ENCODE peak calls at places on chromosomes 7 and 10, in eight cellular contexts. P, M, G, A, D, W, L and Q are unnamed samples.

GRCh38 chr10:75643944-75644820 is 212.8 kb downstream of the LRMDA start:
- DNase-seq in P (no peak), M (no peak), G (no peak), A (no peak), D (no peak), W (no peak), L (no peak), Q (peak)

GRCh38 chr10:24952146-24952700 is at the start of gene PRTFDC1:
- DNase-seq in P (no peak), M (peak), G (peak), A (peak), D (no peak), W (peak), L (peak), Q (no peak)

GRCh38 chr7:2856388-2857169 is 12.5 kb upstream of the GNA12 start:
- DNase-seq in P (no peak), M (no peak), G (no peak), A (no peak), D (no peak), W (no peak), L (no peak), Q (no peak)

GRCh38 chr7:116231543-116232401 is 21.4 kb downstream of the TES start:
- DNase-seq in P (no peak), M (no peak), G (no peak), A (no peak), D (peak), W (no peak), L (no peak), Q (no peak)

GRCh38 chr10:6215241-6215640 is 12.5 kb downstream of the PFKFB3 start:
- DNase-seq in P (no peak), M (no peak), G (no peak), A (no peak), D (no peak), W (no peak), L (no peak), Q (no peak)

GRCh38 chr10:95297402-95297801 is 6.6 kb upstream of the PDLIM1 start:
- DNase-seq in P (no peak), M (no peak), G (no peak), A (no peak), D (no peak), W (no peak), L (peak), Q (no peak)

GRCh38 chr10:89242840-89243586 is 8.6 kb downstream of the LIPA start:
- DNase-seq in P (no peak), M (no peak), G (no peak), A (no peak), D (no peak), W (no peak), L (no peak), Q (no peak)

GRCh38 chr10:49605939-49606509 is 4.1 kb upstream of the SLC18A3 start:
- DNase-seq in P (peak), M (no peak), G (no peak), A (peak), D (no peak), W (no peak), L (no peak), Q (no peak)

GRCh38 chr7:121450631-121451030 is 54.5 kb upstream of the FAM3C start:
- DNase-seq in P (no peak), M (no peak), G (no peak), A (no peak), D (no peak), W (no peak), L (no peak), Q (no peak)

GRCh38 chr10:14953452-14954000 is 370 bp downstream of the DCLRE1C start:
- DNase-seq in P (no peak), M (peak), G (no peak), A (peak), D (peak), W (no peak), L (peak), Q (peak)

GRCh38 chr10:30422981-30423654 is 10.9 kb upstream of the MAP3K8 start:
- DNase-seq in P (peak), M (peak), G (no peak), A (peak), D (peak), W (no peak), L (no peak), Q (no peak)

GRCh38 chr10:5584895-5585516 is 60.2 kb downstream of the CALML3 start:
- DNase-seq in P (no peak), M (peak), G (no peak), A (no peak), D (peak), W (no peak), L (peak), Q (no peak)

GRCh38 chr7:3568516-3568915 is 267.5 kb downstream of the SDK1 start:
- DNase-seq in P (no peak), M (no peak), G (no peak), A (no peak), D (no peak), W (no peak), L (no peak), Q (no peak)

GRCh38 chr7:107708956-107709355 is 35.0 kb upstream of the CBLL1 start:
- DNase-seq in P (no peak), M (no peak), G (no peak), A (no peak), D (no peak), W (no peak), L (no peak), Q (no peak)

GRCh38 chr10:43278216-43278615 is 11.4 kb upstream of the RASGEF1A start:
- DNase-seq in P (no peak), M (no peak), G (no peak), A (peak), D (no peak), W (no peak), L (no peak), Q (no peak)

GRCh38 chr7:2566890-2567662 is 8.3 kb downstream of the IQCE start:
- DNase-seq in P (no peak), M (peak), G (no peak), A (no peak), D (peak), W (no peak), L (peak), Q (no peak)

GRCh38 chr10:101569465-101569837 is 18.6 kb downstream of the POLL start:
- DNase-seq in P (no peak), M (no peak), G (no peak), A (peak), D (no peak), W (no peak), L (no peak), Q (peak)

GRCh38 chr7:18019562-18019961 is 8.1 kb downstream of the PRPS1L1 start:
- DNase-seq in P (no peak), M (peak), G (no peak), A (no peak), D (peak), W (no peak), L (no peak), Q (no peak)

GRCh38 chr10:16470747-16471146 is 33.9 kb downstream of the PTER start:
- DNase-seq in P (no peak), M (no peak), G (peak), A (no peak), D (no peak), W (peak), L (no peak), Q (no peak)

GRCh38 chr10:75229961-75230360 is 5.8 kb downstream of the COMTD1 start:
- DNase-seq in P (no peak), M (no peak), G (no peak), A (no peak), D (peak), W (no peak), L (no peak), Q (no peak)

GRCh38 chr7:27154901-27155815 is 1.3 kb downstream of the HOXA7 start:
- DNase-seq in P (peak), M (no peak), G (peak), A (peak), D (peak), W (peak), L (no peak), Q (no peak)

GRCh38 chr10:7667262-7668141 is 736 bp upstream of the ITIH5 start:
- DNase-seq in P (no peak), M (no peak), G (no peak), A (no peak), D (no peak), W (peak), L (peak), Q (peak)

GRCh38 chr10:70827358-70827757 is 11.6 kb downstream of the SGPL1 start:
- DNase-seq in P (no peak), M (no peak), G (no peak), A (no peak), D (no peak), W (no peak), L (no peak), Q (no peak)

GRCh38 chr7:157905740-157906461 is 569.1 kb downstream of the DNAJB6 start:
- DNase-seq in P (no peak), M (no peak), G (no peak), A (no peak), D (no peak), W (no peak), L (no peak), Q (peak)

GRCh38 chr7:18320971-18321567 is 174.5 kb upstream of the HDAC9 start:
- DNase-seq in P (no peak), M (peak), G (no peak), A (no peak), D (peak), W (no peak), L (peak), Q (peak)

GRCh38 chr10:100878291-100878910 is 34.4 kb upstream of the SLF2 start:
- DNase-seq in P (no peak), M (peak), G (no peak), A (no peak), D (peak), W (peak), L (peak), Q (peak)

GRCh38 chr10:132422169-132422691 is 25.2 kb downstream of the PWWP2B start:
- DNase-seq in P (no peak), M (no peak), G (no peak), A (no peak), D (no peak), W (no peak), L (peak), Q (peak)

GRCh38 chr7:25881317-25881716 is 270.7 kb upstream of the NFE2L3 start:
- DNase-seq in P (no peak), M (no peak), G (no peak), A (no peak), D (no peak), W (no peak), L (no peak), Q (no peak)

GRCh38 chr10:70991140-70992124 is 103.1 kb upstream of the PCBD1 start:
- DNase-seq in P (no peak), M (no peak), G (no peak), A (no peak), D (no peak), W (no peak), L (no peak), Q (no peak)

GRCh38 chr10:50347394-50347802 is 96.1 kb upstream of the ASAH2 start:
- DNase-seq in P (no peak), M (no peak), G (no peak), A (no peak), D (no peak), W (peak), L (peak), Q (no peak)

GRCh38 chr10:125093199-125093841 is 67.0 kb downstream of the CTBP2 start:
- DNase-seq in P (no peak), M (peak), G (no peak), A (peak), D (peak), W (no peak), L (no peak), Q (peak)

GRCh38 chr7:113179313-113179712 is 61.0 kb upstream of the SMIM30 start:
- DNase-seq in P (no peak), M (peak), G (no peak), A (no peak), D (no peak), W (no peak), L (no peak), Q (no peak)

GRCh38 chr7:69599211-69599878 is 1.1 kb downstream of the AUTS2 start:
- DNase-seq in P (peak), M (peak), G (no peak), A (no peak), D (no peak), W (no peak), L (peak), Q (peak)

GRCh38 chr10:77498829-77499228 is 138.8 kb downstream of the KCNMA1 start:
- DNase-seq in P (no peak), M (no peak), G (no peak), A (no peak), D (no peak), W (no peak), L (no peak), Q (no peak)

GRCh38 chr7:157596471-157596870 is 259.7 kb downstream of the DNAJB6 start:
- DNase-seq in P (no peak), M (no peak), G (no peak), A (no peak), D (no peak), W (no peak), L (no peak), Q (no peak)